ENCODE peak calls at places on chromosomes 3 and 15, in eight cellular contexts. F, M, P, B, K, X, Z and W are unnamed samples.

GRCh38 chr3:172869356-172869755 is 118.8 kb downstream of the ECT2 start:
- DNase-seq in F (no peak), M (peak; percentile 78), P (no peak), B (no peak), K (no peak), X (peak; percentile 9), Z (peak; percentile 6), W (no peak)

GRCh38 chr3:146337991-146338390 is 87.1 kb upstream of the PLSCR4 start:
- DNase-seq in F (no peak), M (no peak), P (no peak), B (no peak), K (no peak), X (no peak), Z (no peak), W (no peak)

GRCh38 chr15:43127752-43128151 is 5.6 kb upstream of the TMEM62 start:
- DNase-seq in F (no peak), M (no peak), P (no peak), B (no peak), K (no peak), X (peak; percentile 30), Z (no peak), W (no peak)

GRCh38 chr15:58539548-58539947 is 107.8 kb downstream of the LIPC start:
- DNase-seq in F (no peak), M (no peak), P (no peak), B (no peak), K (no peak), X (no peak), Z (no peak), W (no peak)

GRCh38 chr3:128402998-128403397 is 63.7 kb downstream of the DNAJB8 start:
- DNase-seq in F (no peak), M (no peak), P (no peak), B (no peak), K (no peak), X (no peak), Z (no peak), W (no peak)

GRCh38 chr3:122681294-122682015 is 816 bp downstream of the PARP14 start:
- DNase-seq in F (peak; percentile 29), M (peak; percentile 23), P (no peak), B (no peak), K (peak; percentile 30), X (peak; percentile 6), Z (no peak), W (no peak)

GRCh38 chr3:190193210-190193609 is 72.5 kb upstream of the P3H2 start:
- DNase-seq in F (no peak), M (no peak), P (no peak), B (no peak), K (no peak), X (no peak), Z (no peak), W (no peak)

GRCh38 chr3:38168988-38169363 is 3.6 kb downstream of the OXSR1 start:
- DNase-seq in F (no peak), M (peak; percentile 16), P (no peak), B (no peak), K (no peak), X (no peak), Z (no peak), W (no peak)

GRCh38 chr3:119809249-119810017 is 27.5 kb downstream of the NR1I2 start:
- DNase-seq in F (peak; percentile 31), M (no peak), P (no peak), B (no peak), K (no peak), X (no peak), Z (no peak), W (no peak)

GRCh38 chr3:66398228-66399025 is 102.4 kb downstream of the LRIG1 start:
- DNase-seq in F (no peak), M (no peak), P (no peak), B (no peak), K (no peak), X (no peak), Z (no peak), W (no peak)

GRCh38 chr3:126396536-126396935 is 1.8 kb downstream of the CFAP100 start:
- DNase-seq in F (no peak), M (no peak), P (no peak), B (no peak), K (no peak), X (no peak), Z (no peak), W (peak; percentile 33)

GRCh38 chr15:99058421-99058870 is 46.4 kb upstream of the SYNM start:
- DNase-seq in F (no peak), M (no peak), P (no peak), B (no peak), K (no peak), X (no peak), Z (no peak), W (no peak)

GRCh38 chr3:4398120-4398740 is 68.8 kb downstream of the SUMF1 start:
- DNase-seq in F (no peak), M (peak; percentile 26), P (no peak), B (no peak), K (no peak), X (no peak), Z (no peak), W (no peak)